ENCODE peak calls at places on chromosome 17, in eight cellular contexts. B, T, W, E, I, U, M and Z are unnamed samples.

GRCh38 chr17:50468120-50469004 is at the start of gene CHAD:
- DNase-seq in B (no peak), T (no peak), W (no peak), E (no peak), I (no peak), U (no peak), M (no peak), Z (no peak)

GRCh38 chr17:48440660-48441059 is 10.6 kb upstream of the SKAP1 start:
- DNase-seq in B (no peak), T (no peak), W (no peak), E (no peak), I (no peak), U (no peak), M (no peak), Z (no peak)

GRCh38 chr17:68169840-68170239 is 78.0 kb upstream of the AMZ2 start:
- DNase-seq in B (no peak), T (no peak), W (no peak), E (no peak), I (no peak), U (no peak), M (no peak), Z (no peak)

GRCh38 chr17:30091771-30092170 is 24.8 kb upstream of the NSRP1 start:
- DNase-seq in B (peak), T (no peak), W (no peak), E (no peak), I (no peak), U (peak), M (no peak), Z (no peak)

GRCh38 chr17:44556854-44557606 is at the start of gene FZD2:
- DNase-seq in B (peak), T (peak), W (peak), E (no peak), I (no peak), U (peak), M (peak), Z (peak)

GRCh38 chr17:58331815-58332719 is 3.5 kb upstream of the TSPOAP1 start:
- DNase-seq in B (no peak), T (no peak), W (peak), E (peak), I (peak), U (no peak), M (peak), Z (no peak)

GRCh38 chr17:5516060-5516792 is 29.9 kb downstream of the MIS12 start:
- DNase-seq in B (peak), T (no peak), W (no peak), E (no peak), I (no peak), U (peak), M (no peak), Z (no peak)

GRCh38 chr17:73909156-73909555 is 264.9 kb upstream of the SDK2 start:
- DNase-seq in B (no peak), T (no peak), W (no peak), E (no peak), I (no peak), U (no peak), M (no peak), Z (no peak)

GRCh38 chr17:33973491-33973890 is 281.6 kb upstream of the CCL2 start:
- DNase-seq in B (no peak), T (no peak), W (no peak), E (no peak), I (no peak), U (no peak), M (no peak), Z (peak)

GRCh38 chr17:34251186-34251585 is 3.9 kb upstream of the CCL2 start:
- DNase-seq in B (no peak), T (no peak), W (no peak), E (no peak), I (no peak), U (no peak), M (no peak), Z (no peak)

GRCh38 chr17:63881935-63882601 is at the start of gene GH2:
- DNase-seq in B (no peak), T (no peak), W (peak), E (peak), I (peak), U (peak), M (peak), Z (peak)

GRCh38 chr17:58006563-58006923 is 503 bp downstream of the SRSF1 start:
- DNase-seq in B (no peak), T (peak), W (peak), E (peak), I (peak), U (peak), M (no peak), Z (peak)

GRCh38 chr17:50687200-50688066 is 20.3 kb downstream of the ANKRD40 start:
- DNase-seq in B (no peak), T (no peak), W (no peak), E (no peak), I (no peak), U (no peak), M (no peak), Z (no peak)

GRCh38 chr17:41944943-41945342 is 14.5 kb downstream of the ODAD4 start:
- DNase-seq in B (no peak), T (no peak), W (no peak), E (no peak), I (no peak), U (no peak), M (no peak), Z (no peak)

GRCh38 chr17:65542067-65542466 is 19.4 kb downstream of the AXIN2 start:
- DNase-seq in B (no peak), T (no peak), W (no peak), E (no peak), I (no peak), U (no peak), M (no peak), Z (no peak)